ENCODE peak calls at places on chromosomes 1 and 21, in five cellular contexts. One of them, this sample, is unnamed.

GRCh38 chr1:116988248-116988647 is 13.3 kb upstream of the CD101 start:
- DNase-seq in EL: no peak
- DNase-seq in fibroblast of lung: peak
- DNase-seq in activated CD4-positive, CD25-positive, alpha-beta regulatory T cell: no peak
- DNase-seq in fibroblast of the conjunctiva: no peak
- DNase-seq in this sample: no peak

GRCh38 chr21:41112740-41113692 is 54.9 kb upstream of the BACE2 start:
- DNase-seq in EL: peak
- DNase-seq in fibroblast of lung: peak
- DNase-seq in activated CD4-positive, CD25-positive, alpha-beta regulatory T cell: no peak
- DNase-seq in fibroblast of the conjunctiva: peak
- DNase-seq in this sample: peak

GRCh38 chr1:153907134-153907533 is 15.6 kb downstream of the GATAD2B start:
- DNase-seq in EL: no peak
- DNase-seq in fibroblast of lung: no peak
- DNase-seq in activated CD4-positive, CD25-positive, alpha-beta regulatory T cell: no peak
- DNase-seq in fibroblast of the conjunctiva: no peak
- DNase-seq in this sample: no peak

GRCh38 chr1:183323849-183324683 is 94.1 kb downstream of the NMNAT2 start:
- DNase-seq in EL: peak
- DNase-seq in fibroblast of lung: no peak
- DNase-seq in activated CD4-positive, CD25-positive, alpha-beta regulatory T cell: no peak
- DNase-seq in fibroblast of the conjunctiva: no peak
- DNase-seq in this sample: no peak

GRCh38 chr1:183226361-183226760 is 40.3 kb downstream of the LAMC2 start:
- DNase-seq in EL: no peak
- DNase-seq in fibroblast of lung: no peak
- DNase-seq in activated CD4-positive, CD25-positive, alpha-beta regulatory T cell: no peak
- DNase-seq in fibroblast of the conjunctiva: no peak
- DNase-seq in this sample: no peak

GRCh38 chr1:209675567-209676154 is 449 bp downstream of the G0S2 start:
- DNase-seq in EL: peak
- DNase-seq in fibroblast of lung: peak
- DNase-seq in activated CD4-positive, CD25-positive, alpha-beta regulatory T cell: no peak
- DNase-seq in fibroblast of the conjunctiva: no peak
- DNase-seq in this sample: no peak

GRCh38 chr1:99766378-99766800 is at the start of gene FRRS1:
- DNase-seq in EL: peak
- DNase-seq in fibroblast of lung: peak
- DNase-seq in activated CD4-positive, CD25-positive, alpha-beta regulatory T cell: no peak
- DNase-seq in fibroblast of the conjunctiva: peak
- DNase-seq in this sample: peak

GRCh38 chr1:5992814-5993552 is 758 bp upstream of the NPHP4 start:
- DNase-seq in EL: peak
- DNase-seq in fibroblast of lung: no peak
- DNase-seq in activated CD4-positive, CD25-positive, alpha-beta regulatory T cell: no peak
- DNase-seq in fibroblast of the conjunctiva: no peak
- DNase-seq in this sample: no peak

GRCh38 chr1:35433714-35434113 is 123.5 kb downstream of the KIAA0319L start:
- DNase-seq in EL: no peak
- DNase-seq in fibroblast of lung: no peak
- DNase-seq in activated CD4-positive, CD25-positive, alpha-beta regulatory T cell: no peak
- DNase-seq in fibroblast of the conjunctiva: no peak
- DNase-seq in this sample: no peak

GRCh38 chr1:99645699-99646531 is at the start of gene PALMD:
- DNase-seq in EL: peak
- DNase-seq in fibroblast of lung: no peak
- DNase-seq in activated CD4-positive, CD25-positive, alpha-beta regulatory T cell: no peak
- DNase-seq in fibroblast of the conjunctiva: no peak
- DNase-seq in this sample: no peak

GRCh38 chr1:248824301-248824700 is 1.4 kb downstream of the SH3BP5L start:
- DNase-seq in EL: no peak
- DNase-seq in fibroblast of lung: no peak
- DNase-seq in activated CD4-positive, CD25-positive, alpha-beta regulatory T cell: no peak
- DNase-seq in fibroblast of the conjunctiva: no peak
- DNase-seq in this sample: no peak

GRCh38 chr1:201255470-201256362 is 27.6 kb upstream of the PKP1 start:
- DNase-seq in EL: no peak
- DNase-seq in fibroblast of lung: no peak
- DNase-seq in activated CD4-positive, CD25-positive, alpha-beta regulatory T cell: no peak
- DNase-seq in fibroblast of the conjunctiva: no peak
- DNase-seq in this sample: no peak

GRCh38 chr1:156592910-156593732 is 1.5 kb downstream of the NAXE start:
- DNase-seq in EL: no peak
- DNase-seq in fibroblast of lung: no peak
- DNase-seq in activated CD4-positive, CD25-positive, alpha-beta regulatory T cell: no peak
- DNase-seq in fibroblast of the conjunctiva: no peak
- DNase-seq in this sample: no peak

GRCh38 chr21:26597981-26598380 is 24.9 kb upstream of the CYYR1 start:
- DNase-seq in EL: no peak
- DNase-seq in fibroblast of lung: no peak
- DNase-seq in activated CD4-positive, CD25-positive, alpha-beta regulatory T cell: no peak
- DNase-seq in fibroblast of the conjunctiva: no peak
- DNase-seq in this sample: no peak

GRCh38 chr1:155210304-155210703 is 1.8 kb downstream of the MTX1 start:
- DNase-seq in EL: no peak
- DNase-seq in fibroblast of lung: no peak
- DNase-seq in activated CD4-positive, CD25-positive, alpha-beta regulatory T cell: no peak
- DNase-seq in fibroblast of the conjunctiva: no peak
- DNase-seq in this sample: no peak

GRCh38 chr1:68047659-68048026 is 2.8 kb downstream of the DIRAS3 start:
- DNase-seq in EL: no peak
- DNase-seq in fibroblast of lung: no peak
- DNase-seq in activated CD4-positive, CD25-positive, alpha-beta regulatory T cell: no peak
- DNase-seq in fibroblast of the conjunctiva: no peak
- DNase-seq in this sample: no peak

GRCh38 chr21:24428539-24429186 is 1178.6 kb downstream of the MRPL39 start:
- DNase-seq in EL: no peak
- DNase-seq in fibroblast of lung: peak
- DNase-seq in activated CD4-positive, CD25-positive, alpha-beta regulatory T cell: no peak
- DNase-seq in fibroblast of the conjunctiva: no peak
- DNase-seq in this sample: no peak

GRCh38 chr21:23853796-23854379 is 1753.4 kb downstream of the MRPL39 start:
- DNase-seq in EL: no peak
- DNase-seq in fibroblast of lung: peak
- DNase-seq in activated CD4-positive, CD25-positive, alpha-beta regulatory T cell: no peak
- DNase-seq in fibroblast of the conjunctiva: peak
- DNase-seq in this sample: no peak

GRCh38 chr21:42566524-42567180 is 53.0 kb downstream of the SLC37A1 start:
- DNase-seq in EL: no peak
- DNase-seq in fibroblast of lung: no peak
- DNase-seq in activated CD4-positive, CD25-positive, alpha-beta regulatory T cell: no peak
- DNase-seq in fibroblast of the conjunctiva: no peak
- DNase-seq in this sample: no peak

GRCh38 chr21:34967509-34968289 is 81.4 kb downstream of the RUNX1 start:
- DNase-seq in EL: peak
- DNase-seq in fibroblast of lung: peak
- DNase-seq in activated CD4-positive, CD25-positive, alpha-beta regulatory T cell: no peak
- DNase-seq in fibroblast of the conjunctiva: no peak
- DNase-seq in this sample: peak

GRCh38 chr1:246724725-246725095 is 501 bp downstream of the SCCPDH start:
- DNase-seq in EL: peak
- DNase-seq in fibroblast of lung: peak
- DNase-seq in activated CD4-positive, CD25-positive, alpha-beta regulatory T cell: no peak
- DNase-seq in fibroblast of the conjunctiva: no peak
- DNase-seq in this sample: no peak

GRCh38 chr1:191963781-191964455 is 194.3 kb upstream of the RGS18 start:
- DNase-seq in EL: peak
- DNase-seq in fibroblast of lung: peak
- DNase-seq in activated CD4-positive, CD25-positive, alpha-beta regulatory T cell: no peak
- DNase-seq in fibroblast of the conjunctiva: no peak
- DNase-seq in this sample: peak

GRCh38 chr1:248918126-248918525 is 12.1 kb downstream of the PGBD2 start:
- DNase-seq in EL: peak
- DNase-seq in fibroblast of lung: no peak
- DNase-seq in activated CD4-positive, CD25-positive, alpha-beta regulatory T cell: no peak
- DNase-seq in fibroblast of the conjunctiva: no peak
- DNase-seq in this sample: no peak

This sample was measured in retinal pigment epithelial cell.